ENCODE peak calls at places on chromosomes 13 and 19, in eight cellular contexts. L is left ventricle myocardium inferior, R is HL-60, E is prostate gland, A is brain microvascular endothelial cell, O is K562, Q is aorta, X is right lobe of liver. F is an unnamed sample.

GRCh38 chr19:9309974-9310446 is 372 bp upstream of the ZNF699 start:
- DNase-seq in X (peak), R (no peak), L (peak), O (peak), A (peak), Q (peak), E (peak), F (no peak)

GRCh38 chr19:12095111-12095790 is 30.7 kb downstream of the ZNF844 start:
- DNase-seq in E (no peak), X (no peak), L (no peak), R (no peak), A (no peak), Q (no peak), O (no peak), F (no peak)

GRCh38 chr19:15640294-15640903 is at the start of gene CYP4F3:
- DNase-seq in L (peak), O (peak), R (peak), E (peak), Q (peak), X (peak), A (no peak), F (no peak)

GRCh38 chr19:20039203-20039723 is at the start of gene ZNF682:
- DNase-seq in L (peak), Q (peak), O (peak), A (peak), E (peak), X (peak), R (peak), F (peak)

GRCh38 chr19:22528956-22529355 is 105.2 kb upstream of the ZNF492 start:
- DNase-seq in X (no peak), O (no peak), Q (no peak), E (no peak), R (no peak), A (no peak), L (no peak), F (no peak)

GRCh38 chr19:29858000-29858596 is 46.3 kb downstream of the CCNE1 start:
- DNase-seq in O (peak), E (no peak), L (no peak), A (no peak), Q (no peak), X (no peak), R (no peak), F (no peak)

GRCh38 chr19:2231621-2232221 is 4.4 kb downstream of the PLEKHJ1 start:
- DNase-seq in A (no peak), L (no peak), Q (no peak), R (no peak), E (no peak), X (no peak), O (no peak), F (no peak)

GRCh38 chr19:2478324-2478755 is 2.4 kb downstream of the GADD45B start:
- DNase-seq in Q (peak), L (peak), E (peak), X (peak), O (no peak), A (no peak), R (peak), F (no peak)

GRCh38 chr13:109939105-109939504 is 152.7 kb upstream of the IRS2 start:
- DNase-seq in R (no peak), E (no peak), A (no peak), O (no peak), X (no peak), Q (no peak), L (no peak), F (no peak)

GRCh38 chr13:91167706-91168459 is 179.6 kb upstream of the MIR17HG start:
- DNase-seq in E (no peak), X (no peak), L (no peak), Q (no peak), O (no peak), A (no peak), R (no peak), F (no peak)

GRCh38 chr13:80160110-80160509 is 180.8 kb downstream of the SPRY2 start:
- DNase-seq in O (no peak), A (no peak), E (no peak), L (no peak), X (no peak), Q (no peak), R (no peak), F (no peak)

GRCh38 chr13:38202730-38203129 is 146.9 kb upstream of the UFM1 start:
- DNase-seq in L (no peak), X (no peak), E (no peak), R (no peak), O (no peak), A (no peak), Q (no peak), F (no peak)

GRCh38 chr13:39810091-39810877 is 154.8 kb downstream of the COG6 start:
- DNase-seq in L (no peak), A (no peak), R (no peak), O (no peak), E (no peak), Q (no peak), X (no peak), F (no peak)

GRCh38 chr13:93023929-93024328 is 202.7 kb upstream of the GPC6 start:
- DNase-seq in X (no peak), O (no peak), L (no peak), R (no peak), E (no peak), A (no peak), Q (no peak), F (no peak)

GRCh38 chr13:51728972-51729371 is 75.0 kb downstream of the DHRS12 start:
- DNase-seq in X (no peak), E (no peak), R (peak), A (peak), L (no peak), Q (no peak), O (no peak), F (no peak)

GRCh38 chr19:42219812-42220750 is at the start of gene ZNF526:
- DNase-seq in A (peak), R (peak), E (peak), O (peak), L (peak), X (peak), Q (peak), F (peak)

GRCh38 chr13:44719857-44720671 is 143.9 kb upstream of the TSC22D1 start:
- DNase-seq in X (no peak), L (no peak), R (no peak), E (no peak), Q (peak), A (peak), O (no peak), F (peak)

DNA sequence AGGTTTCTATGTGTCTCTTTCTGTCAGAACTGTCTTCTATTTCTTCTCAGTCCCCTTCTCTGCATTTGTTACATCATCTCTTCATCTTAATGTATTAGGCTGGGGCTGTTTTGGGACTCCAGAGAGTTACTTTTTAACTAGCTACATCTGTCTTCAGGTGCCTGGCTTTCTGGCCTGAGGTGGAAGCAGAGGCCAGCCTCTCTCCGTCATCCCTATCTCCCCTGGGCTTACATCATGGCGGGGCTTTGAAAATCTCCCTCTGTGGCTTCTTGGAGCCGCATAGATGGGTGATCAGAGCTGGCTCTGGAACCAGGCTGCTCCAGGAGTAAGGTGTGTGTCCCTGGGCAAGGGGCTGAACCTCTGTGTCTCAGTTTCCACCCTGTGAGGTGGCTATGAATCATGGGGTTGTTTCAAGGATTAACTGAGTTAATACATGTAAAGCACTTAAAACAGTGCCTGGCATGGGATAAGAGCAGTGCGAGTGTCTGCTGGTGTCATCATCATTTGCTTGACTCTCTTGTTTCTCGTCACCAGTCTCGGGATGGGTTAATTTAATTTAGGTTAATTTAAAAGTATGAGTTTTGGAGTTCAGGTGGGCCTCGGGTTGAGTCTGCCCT is 2.0 kb downstream of the EPN1 start:
- DNase-seq in O (no peak), E (no peak), Q (peak), A (no peak), R (no peak), L (no peak), X (no peak), F (no peak)
- H3K4me3 ChIP-seq in O (peak), E (no peak), Q (no peak), A (no peak), R (peak), L (peak), X (peak), F (peak)

GRCh38 chr13:45751882-45752281 is 49.8 kb downstream of the CBY2 start:
- DNase-seq in E (no peak), L (no peak), O (no peak), X (no peak), R (no peak), Q (no peak), A (no peak), F (no peak)
- H3K4me3 ChIP-seq in E (no peak), L (no peak), O (no peak), X (no peak), R (no peak), Q (no peak), A (no peak), F (no peak)

GRCh38 chr13:41956272-41956671 is 4.6 kb downstream of the VWA8 start:
- DNase-seq in A (no peak), X (no peak), O (no peak), L (no peak), R (no peak), E (no peak), Q (no peak), F (no peak)
- H3K4me3 ChIP-seq in A (no peak), X (peak), O (no peak), L (no peak), R (no peak), E (no peak), Q (no peak), F (no peak)

DNA sequence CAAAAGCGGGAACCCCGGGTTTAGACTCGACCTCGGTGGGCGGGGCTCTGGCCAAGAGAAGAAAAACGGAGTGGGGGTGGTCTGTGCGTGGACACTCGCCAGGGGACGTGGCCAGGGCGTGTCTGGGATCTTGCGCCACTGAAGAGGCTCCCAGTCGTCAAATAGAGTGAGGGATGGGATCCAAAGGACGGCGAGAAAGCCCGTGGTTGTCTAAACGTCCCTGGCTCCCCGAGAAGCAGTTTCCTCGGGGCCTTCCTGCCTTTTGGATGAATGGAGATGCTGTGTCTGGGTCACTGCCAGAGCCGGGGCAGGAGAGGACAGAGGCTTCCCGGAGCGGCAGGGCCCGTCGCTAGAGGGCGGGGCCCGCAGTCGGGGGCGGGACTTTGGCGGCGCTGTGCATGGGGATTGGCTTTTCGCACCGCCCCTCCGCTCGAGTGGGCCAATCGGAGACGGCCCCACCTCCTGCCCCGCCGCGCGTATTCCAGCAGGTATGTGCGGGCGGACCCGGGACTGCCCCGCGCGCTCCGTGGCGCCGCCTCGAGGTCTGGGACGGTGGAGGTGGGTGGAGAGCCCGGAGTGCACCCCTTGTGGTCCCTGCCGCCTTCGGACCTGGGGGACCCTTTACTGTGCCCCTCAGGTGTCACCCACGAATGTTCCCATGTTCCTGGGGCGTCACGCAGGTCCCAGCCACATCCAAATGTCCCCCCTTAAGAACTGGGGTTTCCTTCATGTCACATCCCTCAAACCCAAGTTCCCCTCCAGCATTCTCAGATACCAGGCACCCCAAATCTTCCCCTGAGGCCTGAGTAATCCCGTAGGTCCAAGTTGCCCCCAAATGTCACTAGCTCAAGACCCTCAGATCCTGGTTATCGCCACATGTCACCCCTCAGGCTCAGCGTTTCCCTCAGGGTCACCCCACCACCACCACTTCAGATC is 38.4 kb downstream of the ZSWIM4 start:
- DNase-seq in A (peak), L (peak), E (peak), R (no peak), O (peak), X (peak), Q (peak), F (no peak)
- H3K4me3 ChIP-seq in A (no peak), L (peak), E (peak), R (no peak), O (peak), X (peak), Q (no peak), F (peak)

GRCh38 chr19:44846455-44847143 is 502 bp downstream of the NECTIN2 start:
- DNase-seq in Q (peak), O (no peak), X (no peak), A (peak), R (no peak), L (no peak), E (peak), F (no peak)

GRCh38 chr19:44848036-44848804 is 2.1 kb downstream of the NECTIN2 start:
- DNase-seq in R (no peak), Q (peak), A (peak), O (no peak), E (peak), X (peak), L (no peak), F (peak)

GRCh38 chr19:44845612-44846454 is at the start of gene NECTIN2:
- DNase-seq in O (peak), X (peak), L (peak), Q (peak), E (peak), R (peak), A (peak), F (peak)

GRCh38 chr19:44847144-44848035 is 1.3 kb downstream of the NECTIN2 start:
- DNase-seq in A (peak), L (peak), O (peak), X (peak), Q (peak), R (no peak), E (peak), F (no peak)

DNA sequence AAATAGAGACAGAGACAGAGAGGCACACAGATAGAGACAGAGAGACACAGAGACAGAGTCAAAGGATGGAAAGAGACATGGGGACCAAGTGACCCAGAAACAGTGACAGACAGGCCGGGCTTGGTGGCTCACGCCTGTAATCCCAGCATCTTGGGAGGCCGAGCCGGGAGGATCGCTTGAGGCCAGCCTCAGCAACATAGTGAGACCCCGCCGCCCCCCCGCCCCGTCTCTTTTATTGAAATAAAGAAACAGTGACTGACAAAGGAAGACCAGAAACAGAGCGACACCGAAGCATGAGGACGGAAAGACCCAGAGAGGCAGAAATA is 848 bp upstream of the NECTIN2 start:
- DNase-seq in L (no peak), R (no peak), X (peak), A (no peak), O (no peak), E (peak), Q (peak), F (no peak)
- H3K4me3 ChIP-seq in L (peak), R (peak), X (peak), A (peak), O (peak), E (peak), Q (no peak), F (peak)

GRCh38 chr13:27427663-27428062 is 3.2 kb downstream of the GTF3A start:
- DNase-seq in R (peak), O (no peak), A (no peak), Q (peak), E (no peak), L (peak), X (no peak), F (no peak)
- H3K4me3 ChIP-seq in R (no peak), O (peak), A (no peak), Q (no peak), E (no peak), L (no peak), X (no peak), F (no peak)

DNA sequence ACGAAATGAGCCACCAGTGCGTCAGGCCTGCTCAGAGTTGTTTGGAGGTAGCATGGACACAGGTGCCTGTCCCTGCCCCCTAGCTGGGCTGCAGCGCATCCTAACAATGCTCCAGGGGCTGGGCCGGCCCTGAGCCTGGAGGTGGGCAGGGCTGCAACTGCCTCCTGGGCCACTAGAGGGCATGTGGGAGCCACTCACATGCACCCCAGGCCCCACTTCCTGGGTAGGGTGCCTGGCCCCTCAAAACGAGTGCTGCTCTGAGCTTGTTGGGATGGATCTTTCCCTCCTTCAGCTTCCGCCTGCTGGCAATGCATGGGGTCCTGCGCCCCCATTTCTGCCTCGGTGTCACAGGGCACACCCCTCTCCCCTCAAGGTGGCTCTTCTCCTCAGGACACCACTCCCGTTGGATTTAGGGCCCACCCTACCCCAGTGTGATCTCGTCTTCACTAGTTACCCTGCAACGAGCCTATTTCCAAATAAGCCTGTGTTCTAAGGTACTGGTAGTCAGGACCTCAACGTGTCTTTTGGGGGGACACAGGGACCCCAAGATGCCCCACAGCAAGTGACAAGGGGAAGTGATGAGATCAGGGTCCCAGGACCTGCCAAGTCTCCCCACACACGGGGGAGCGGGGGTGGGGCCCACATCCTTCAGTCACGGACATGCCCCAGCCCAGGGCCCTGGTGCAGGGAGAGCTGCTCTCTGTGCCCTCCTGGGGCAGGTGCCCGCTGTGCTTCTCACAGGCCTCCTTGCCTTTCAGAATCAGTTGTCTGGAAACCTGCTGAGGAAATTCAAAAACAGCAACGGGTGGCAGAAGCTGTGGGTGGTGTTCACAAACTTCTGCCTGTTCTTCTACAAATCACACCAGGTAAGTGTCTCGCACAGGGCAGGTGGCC is 131.3 kb downstream of the STK24 start:
- DNase-seq in E (peak), L (peak), X (peak), A (peak), Q (peak), R (peak), O (peak), F (no peak)
- H3K4me3 ChIP-seq in E (no peak), L (no peak), X (no peak), A (no peak), Q (no peak), R (no peak), O (no peak), F (no peak)

GRCh38 chr19:45670670-45671453 is 2.8 kb downstream of the GIPR start:
- DNase-seq in Q (peak), O (peak), L (peak), X (peak), E (peak), A (peak), R (no peak), F (no peak)
- H3K4me3 ChIP-seq in Q (no peak), O (peak), L (peak), X (no peak), E (no peak), A (peak), R (no peak), F (peak)

GRCh38 chr19:35843676-35844481 is 8.4 kb downstream of the NPHS1 start:
- DNase-seq in A (no peak), Q (no peak), R (no peak), L (no peak), E (no peak), X (no peak), O (peak), F (no peak)
- H3K4me3 ChIP-seq in A (no peak), Q (no peak), R (no peak), L (no peak), E (no peak), X (no peak), O (no peak), F (no peak)

GRCh38 chr19:6090634-6091033 is 19.7 kb downstream of the RFX2 start:
- DNase-seq in A (no peak), X (no peak), E (no peak), L (no peak), R (no peak), O (no peak), Q (no peak), F (no peak)

GRCh38 chr19:6092329-6093286 is 17.7 kb downstream of the RFX2 start:
- DNase-seq in X (peak), Q (peak), E (peak), A (peak), R (no peak), O (peak), L (peak), F (peak)

GRCh38 chr19:6095760-6096159 is 14.5 kb downstream of the RFX2 start:
- DNase-seq in Q (no peak), R (no peak), O (no peak), E (no peak), X (no peak), A (no peak), L (no peak), F (no peak)

GRCh38 chr19:6088677-6089063 is 21.6 kb downstream of the RFX2 start:
- DNase-seq in L (no peak), O (no peak), Q (no peak), E (no peak), R (no peak), X (no peak), A (peak), F (no peak)

DNA sequence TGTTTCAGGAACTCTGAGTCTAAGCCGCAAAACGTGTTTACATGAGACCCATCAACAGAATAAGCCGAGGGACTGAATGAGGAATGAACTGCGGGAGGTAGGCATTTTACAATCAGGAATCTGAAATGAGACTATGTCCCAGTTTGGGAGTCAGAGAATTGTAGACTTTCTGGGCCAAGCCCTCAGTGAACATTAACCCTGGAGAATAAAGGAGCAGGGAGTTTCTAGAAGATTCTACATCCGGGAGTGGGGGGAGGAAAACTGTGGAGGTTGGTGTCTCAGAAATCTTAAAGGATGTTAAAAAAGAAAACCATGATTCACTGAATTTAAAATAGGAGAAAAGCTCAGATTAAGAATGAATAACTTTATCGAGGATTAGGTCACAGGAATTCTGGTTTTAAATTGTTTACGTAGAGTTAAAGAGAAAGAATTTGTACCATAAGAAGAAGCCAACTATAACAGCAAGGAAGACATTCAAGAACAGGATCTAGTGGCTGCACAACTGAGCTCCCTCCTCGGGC is 18.5 kb downstream of the RFX2 start:
- DNase-seq in R (no peak), Q (no peak), L (no peak), A (no peak), X (no peak), O (no peak), E (no peak), F (no peak)
- H3K4me3 ChIP-seq in R (no peak), Q (no peak), L (peak), A (peak), X (peak), O (peak), E (no peak), F (peak)

F was measured in epithelial cell of proximal tubule.